ENCODE peak calls at places on chromosomes 3 and 15, in six cellular contexts. One of them, this sample, is unnamed.
A peak's percentile ranks its signal among the peaks of the same experiment; 100 is the strongest.

GRCh38 chr3:71227344-71227743 is 356.2 kb downstream of the FOXP1 start:
- DNase-seq in astrocyte: no peak
- DNase-seq in testis: no peak
- DNase-seq in fibroblast of pulmonary artery: no peak
- DNase-seq in astrocyte of the spinal cord: no peak
- DNase-seq in GM06990: no peak
- DNase-seq in this sample: no peak

GRCh38 chr3:26236511-26236910 is 386.1 kb upstream of the LRRC3B start:
- DNase-seq in astrocyte: no peak
- DNase-seq in testis: no peak
- DNase-seq in fibroblast of pulmonary artery: peak; percentile 4
- DNase-seq in astrocyte of the spinal cord: no peak
- DNase-seq in GM06990: no peak
- DNase-seq in this sample: no peak

GRCh38 chr15:88238618-88239430 is 17.7 kb downstream of the NTRK3 start:
- DNase-seq in astrocyte: peak; percentile 42
- DNase-seq in testis: no peak
- DNase-seq in fibroblast of pulmonary artery: peak; percentile 94
- DNase-seq in astrocyte of the spinal cord: no peak
- DNase-seq in GM06990: no peak
- DNase-seq in this sample: no peak

GRCh38 chr3:71302604-71303003 is 280.9 kb downstream of the FOXP1 start:
- DNase-seq in astrocyte: no peak
- DNase-seq in testis: no peak
- DNase-seq in fibroblast of pulmonary artery: no peak
- DNase-seq in astrocyte of the spinal cord: no peak
- DNase-seq in GM06990: no peak
- DNase-seq in this sample: no peak

GRCh38 chr15:92611995-92612745 is 43.4 kb downstream of the FAM174B start:
- DNase-seq in astrocyte: no peak
- DNase-seq in testis: no peak
- DNase-seq in fibroblast of pulmonary artery: no peak
- DNase-seq in astrocyte of the spinal cord: no peak
- DNase-seq in GM06990: no peak
- DNase-seq in this sample: no peak

GRCh38 chr3:157154563-157155333 is 5.2 kb downstream of the CCNL1 start:
- DNase-seq in astrocyte: no peak
- DNase-seq in testis: no peak
- DNase-seq in fibroblast of pulmonary artery: no peak
- DNase-seq in astrocyte of the spinal cord: no peak
- DNase-seq in GM06990: no peak
- DNase-seq in this sample: no peak

GRCh38 chr3:104279617-104280016 is 1087.1 kb upstream of the ALCAM start:
- DNase-seq in astrocyte: peak; percentile 61
- DNase-seq in testis: no peak
- DNase-seq in fibroblast of pulmonary artery: peak; percentile 67
- DNase-seq in astrocyte of the spinal cord: peak; percentile 76
- DNase-seq in GM06990: no peak
- DNase-seq in this sample: no peak

GRCh38 chr3:38017445-38018295 is 11.8 kb downstream of the PLCD1 start:
- DNase-seq in astrocyte: no peak
- DNase-seq in testis: peak; percentile 54
- DNase-seq in fibroblast of pulmonary artery: no peak
- DNase-seq in astrocyte of the spinal cord: no peak
- DNase-seq in GM06990: no peak
- DNase-seq in this sample: no peak

GRCh38 chr15:40941078-40941527 is 12.0 kb downstream of the DLL4 start:
- DNase-seq in astrocyte: no peak
- DNase-seq in testis: no peak
- DNase-seq in fibroblast of pulmonary artery: no peak
- DNase-seq in astrocyte of the spinal cord: no peak
- DNase-seq in GM06990: no peak
- DNase-seq in this sample: no peak

GRCh38 chr3:136731274-136731884 is 20.8 kb downstream of the STAG1 start:
- DNase-seq in astrocyte: no peak
- DNase-seq in testis: no peak
- DNase-seq in fibroblast of pulmonary artery: no peak
- DNase-seq in astrocyte of the spinal cord: no peak
- DNase-seq in GM06990: no peak
- DNase-seq in this sample: no peak

GRCh38 chr3:101676765-101677435 is at the start of gene ZBTB11:
- DNase-seq in astrocyte: peak; percentile 99
- DNase-seq in testis: peak; percentile 100
- DNase-seq in fibroblast of pulmonary artery: peak; percentile 100
- DNase-seq in astrocyte of the spinal cord: peak; percentile 100
- DNase-seq in GM06990: peak; percentile 97
- DNase-seq in this sample: peak; percentile 99

GRCh38 chr3:101675709-101676218 is 1.2 kb downstream of the ZBTB11 start:
- DNase-seq in astrocyte: no peak
- DNase-seq in testis: peak; percentile 57
- DNase-seq in fibroblast of pulmonary artery: no peak
- DNase-seq in astrocyte of the spinal cord: no peak
- DNase-seq in GM06990: no peak
- DNase-seq in this sample: no peak

GRCh38 chr3:101677436-101678286 is 729 bp upstream of the ZBTB11 start:
- DNase-seq in astrocyte: no peak
- DNase-seq in testis: no peak
- DNase-seq in fibroblast of pulmonary artery: no peak
- DNase-seq in astrocyte of the spinal cord: no peak
- DNase-seq in GM06990: peak; percentile 43
- DNase-seq in this sample: no peak

GRCh38 chr3:101674518-101674917 is 2.4 kb downstream of the ZBTB11 start:
- DNase-seq in astrocyte: no peak
- DNase-seq in testis: no peak
- DNase-seq in fibroblast of pulmonary artery: no peak
- DNase-seq in astrocyte of the spinal cord: no peak
- DNase-seq in GM06990: no peak
- DNase-seq in this sample: no peak

DNA sequence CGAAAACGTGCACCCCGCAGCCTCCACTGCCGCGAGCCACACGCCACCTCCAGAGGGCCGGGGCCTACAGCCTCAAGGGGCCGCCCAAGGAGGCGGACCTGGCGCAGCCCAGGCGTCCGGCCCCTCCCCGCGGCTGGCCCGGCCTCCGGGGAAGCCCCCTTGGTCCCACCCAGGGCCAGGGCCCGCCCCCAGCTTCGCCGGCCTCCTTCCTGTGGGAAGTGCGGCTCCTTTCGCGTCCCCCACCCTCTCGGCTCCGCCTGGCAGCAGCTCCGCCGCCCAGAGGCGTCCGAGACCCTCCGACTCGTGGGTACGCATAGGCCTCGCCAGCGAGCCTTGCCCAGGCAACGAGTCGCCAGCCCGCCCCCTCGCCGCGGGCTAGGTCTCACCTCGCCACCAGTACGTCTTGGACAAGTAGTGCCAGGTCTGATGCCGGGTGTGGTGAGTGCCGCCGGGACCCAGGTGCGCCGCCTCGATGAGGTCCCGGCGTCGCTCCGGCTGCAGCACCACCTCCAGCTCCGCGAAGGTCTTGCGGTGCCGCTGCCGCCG is 640 bp downstream of the ZBTB11 start:
- DNase-seq in astrocyte: peak; percentile 93
- DNase-seq in testis: peak; percentile 95
- DNase-seq in fibroblast of pulmonary artery: peak; percentile 97
- DNase-seq in astrocyte of the spinal cord: peak; percentile 98
- DNase-seq in GM06990: peak; percentile 97
- DNase-seq in this sample: peak; percentile 92
- TF ChIP-seq CTCF in astrocyte: no peak
- TF ChIP-seq CTCF in testis: no peak
- TF ChIP-seq CTCF in fibroblast of pulmonary artery: no peak
- TF ChIP-seq CTCF in astrocyte of the spinal cord: peak; percentile 2
- TF ChIP-seq CTCF in GM06990: no peak
- TF ChIP-seq CTCF in this sample: no peak

DNA sequence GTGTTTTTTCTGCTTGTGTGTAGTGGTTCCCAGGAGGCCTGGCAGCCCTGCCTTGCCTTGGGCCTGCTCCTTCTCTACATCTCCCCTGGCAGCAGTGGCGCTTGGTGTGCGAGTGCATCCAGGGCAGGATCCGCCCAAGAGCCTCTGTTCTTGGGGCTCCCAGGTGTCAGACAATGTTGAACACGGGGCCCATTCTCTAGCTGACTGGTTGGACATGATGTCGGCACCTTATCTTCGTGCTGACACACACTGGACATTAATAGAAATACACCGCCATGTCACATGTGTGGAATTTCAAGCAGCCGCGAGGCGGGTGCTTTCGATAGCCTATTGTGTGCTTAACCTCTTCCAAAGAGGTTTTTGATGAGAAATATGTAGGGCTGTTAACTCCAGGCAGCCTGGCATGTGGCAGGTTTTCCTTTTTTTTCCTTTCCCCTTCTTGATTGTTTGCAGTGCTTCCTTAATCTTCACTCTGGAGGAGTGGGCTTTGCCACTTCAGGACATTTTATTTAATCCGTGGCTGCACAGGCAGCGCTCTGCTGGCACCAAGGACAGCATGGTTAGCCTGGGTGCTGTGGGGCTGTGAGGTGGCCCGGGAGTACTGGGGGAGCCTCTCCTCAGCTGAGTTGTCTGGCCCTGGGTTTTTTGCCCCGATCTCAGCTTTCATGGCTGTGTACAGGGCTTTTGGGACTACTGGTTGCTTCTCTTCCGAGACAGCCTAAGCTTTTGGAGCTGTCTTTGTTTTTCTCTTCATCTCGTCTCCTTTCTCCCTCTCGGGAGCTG is 42.5 kb downstream of the CHCHD6 start:
- DNase-seq in astrocyte: peak; percentile 74
- DNase-seq in testis: peak; percentile 67
- DNase-seq in fibroblast of pulmonary artery: peak; percentile 72
- DNase-seq in astrocyte of the spinal cord: peak; percentile 53
- DNase-seq in GM06990: no peak
- DNase-seq in this sample: no peak
- TF ChIP-seq CTCF in astrocyte: peak; percentile 17
- TF ChIP-seq CTCF in testis: no peak
- TF ChIP-seq CTCF in fibroblast of pulmonary artery: peak; percentile 20
- TF ChIP-seq CTCF in astrocyte of the spinal cord: peak; percentile 20
- TF ChIP-seq CTCF in GM06990: no peak
- TF ChIP-seq CTCF in this sample: no peak

GRCh38 chr3:133799794-133800585 is 5.6 kb upstream of the SRPRB start:
- DNase-seq in astrocyte: no peak
- DNase-seq in testis: peak; percentile 20
- DNase-seq in fibroblast of pulmonary artery: peak; percentile 35
- DNase-seq in astrocyte of the spinal cord: no peak
- DNase-seq in GM06990: no peak
- DNase-seq in this sample: no peak

GRCh38 chr3:133805384-133805701 is 272 bp upstream of the SRPRB start:
- DNase-seq in astrocyte: no peak
- DNase-seq in testis: no peak
- DNase-seq in fibroblast of pulmonary artery: no peak
- DNase-seq in astrocyte of the spinal cord: no peak
- DNase-seq in GM06990: no peak
- DNase-seq in this sample: no peak

GRCh38 chr3:133804896-133805295 is 719 bp upstream of the SRPRB start:
- DNase-seq in astrocyte: no peak
- DNase-seq in testis: no peak
- DNase-seq in fibroblast of pulmonary artery: no peak
- DNase-seq in astrocyte of the spinal cord: no peak
- DNase-seq in GM06990: no peak
- DNase-seq in this sample: no peak

GRCh38 chr3:133803474-133803873 is 2.1 kb upstream of the SRPRB start:
- DNase-seq in astrocyte: no peak
- DNase-seq in testis: no peak
- DNase-seq in fibroblast of pulmonary artery: no peak
- DNase-seq in astrocyte of the spinal cord: no peak
- DNase-seq in GM06990: no peak
- DNase-seq in this sample: no peak

DNA sequence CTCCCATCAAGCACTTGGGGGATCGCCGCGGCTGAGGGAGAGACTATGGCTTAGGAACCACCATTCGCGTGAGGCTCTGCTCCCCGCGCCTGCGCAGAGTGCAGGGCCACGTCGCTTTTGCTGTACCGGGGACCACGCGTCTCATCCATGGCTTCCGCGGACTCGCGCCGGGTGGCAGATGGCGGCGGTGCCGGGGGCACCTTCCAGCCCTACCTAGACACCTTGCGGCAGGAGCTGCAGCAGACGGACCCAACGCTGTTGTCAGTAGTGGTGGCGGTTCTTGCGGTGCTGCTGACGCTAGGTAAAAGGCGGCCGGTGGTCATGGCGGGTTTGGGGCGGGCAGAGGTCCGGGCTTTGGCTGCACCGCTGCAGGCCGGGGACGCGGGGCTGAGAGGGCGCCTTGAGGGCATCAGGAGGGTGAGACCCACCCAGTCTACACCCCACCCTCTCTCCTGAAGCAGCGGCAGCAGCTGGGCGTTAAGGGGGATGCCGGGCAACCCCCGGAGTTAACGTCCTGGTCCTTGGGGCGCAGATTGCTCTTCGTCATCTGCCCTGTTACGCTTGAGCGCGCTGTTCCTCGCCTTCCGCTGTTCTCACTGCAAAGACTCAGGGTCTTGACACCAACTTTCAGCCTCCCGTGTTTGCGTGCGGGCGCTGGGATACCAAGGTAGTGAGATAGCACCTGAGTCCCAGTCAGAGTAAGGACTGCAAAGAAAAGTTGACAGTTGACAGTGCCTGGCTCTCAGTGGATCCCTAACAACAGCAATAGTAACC is at the start of gene SRPRB:
- DNase-seq in astrocyte: peak; percentile 82
- DNase-seq in testis: peak; percentile 97
- DNase-seq in fibroblast of pulmonary artery: peak; percentile 93
- DNase-seq in astrocyte of the spinal cord: peak; percentile 93
- DNase-seq in GM06990: peak; percentile 94
- DNase-seq in this sample: peak; percentile 85
- TF ChIP-seq CTCF in astrocyte: no peak
- TF ChIP-seq CTCF in testis: no peak
- TF ChIP-seq CTCF in fibroblast of pulmonary artery: no peak
- TF ChIP-seq CTCF in astrocyte of the spinal cord: no peak
- TF ChIP-seq CTCF in GM06990: no peak
- TF ChIP-seq CTCF in this sample: no peak

GRCh38 chr3:98826126-98826525 is 63.0 kb downstream of the ST3GAL6 start:
- DNase-seq in astrocyte: no peak
- DNase-seq in testis: no peak
- DNase-seq in fibroblast of pulmonary artery: no peak
- DNase-seq in astrocyte of the spinal cord: no peak
- DNase-seq in GM06990: no peak
- DNase-seq in this sample: no peak

GRCh38 chr3:98827221-98827620 is 64.1 kb downstream of the ST3GAL6 start:
- DNase-seq in astrocyte: peak; percentile 69
- DNase-seq in testis: no peak
- DNase-seq in fibroblast of pulmonary artery: no peak
- DNase-seq in astrocyte of the spinal cord: no peak
- DNase-seq in GM06990: no peak
- DNase-seq in this sample: no peak

GRCh38 chr3:98823791-98824190 is 60.7 kb downstream of the ST3GAL6 start:
- DNase-seq in astrocyte: peak; percentile 44
- DNase-seq in testis: no peak
- DNase-seq in fibroblast of pulmonary artery: no peak
- DNase-seq in astrocyte of the spinal cord: no peak
- DNase-seq in GM06990: no peak
- DNase-seq in this sample: no peak

GRCh38 chr3:98821072-98821471 is 57.9 kb downstream of the ST3GAL6 start:
- DNase-seq in astrocyte: no peak
- DNase-seq in testis: no peak
- DNase-seq in fibroblast of pulmonary artery: no peak
- DNase-seq in astrocyte of the spinal cord: no peak
- DNase-seq in GM06990: no peak
- DNase-seq in this sample: no peak

DNA sequence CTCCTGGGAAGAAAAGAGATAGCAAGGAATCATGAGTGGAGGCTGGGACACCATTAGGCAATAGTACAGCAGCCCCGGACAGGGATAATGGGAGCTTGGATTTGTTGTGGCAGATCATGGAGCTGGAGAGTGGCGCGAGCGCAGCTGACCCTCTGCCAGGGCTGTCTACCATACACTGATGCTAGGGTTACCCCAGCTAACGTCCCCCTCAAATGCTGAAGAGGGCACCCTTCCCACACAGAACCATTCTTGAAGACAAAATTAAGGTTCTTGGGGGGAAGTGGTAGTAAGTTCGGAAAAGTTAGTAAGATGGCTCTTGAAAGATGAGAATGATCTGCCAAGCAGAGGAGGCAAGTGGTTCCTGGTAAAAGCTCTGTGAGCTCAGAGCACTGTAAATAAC is 61.1 kb downstream of the ST3GAL6 start:
- DNase-seq in astrocyte: no peak
- DNase-seq in testis: no peak
- DNase-seq in fibroblast of pulmonary artery: no peak
- DNase-seq in astrocyte of the spinal cord: no peak
- DNase-seq in GM06990: no peak
- DNase-seq in this sample: no peak
- TF ChIP-seq CTCF in astrocyte: no peak
- TF ChIP-seq CTCF in testis: no peak
- TF ChIP-seq CTCF in fibroblast of pulmonary artery: peak; percentile 26
- TF ChIP-seq CTCF in astrocyte of the spinal cord: no peak
- TF ChIP-seq CTCF in GM06990: peak; percentile 48
- TF ChIP-seq CTCF in this sample: no peak